ENCODE peak calls at places on chromosome 16, in four cellular contexts. O is AG09309, U is brain microvascular endothelial cell, F is upper lobe of right lung. V is an unnamed sample.

GRCh38 chr16:24124291-24124690 is 131.8 kb upstream of the CACNG3 start:
- DNase-seq in F (no peak), O (no peak), U (no peak), V (no peak)

GRCh38 chr16:73024571-73025105 is 23.3 kb downstream of the ZFHX3 start:
- DNase-seq in F (peak), O (no peak), U (no peak), V (no peak)

GRCh38 chr16:73216932-73217331 is 169.0 kb upstream of the ZFHX3 start:
- DNase-seq in F (no peak), U (no peak), O (no peak), V (no peak)

GRCh38 chr16:30369091-30369937 is 980 bp downstream of the TBC1D10B start:
- DNase-seq in U (no peak), O (no peak), F (no peak), V (no peak)

GRCh38 chr16:53864819-53865491 is 161.0 kb downstream of the FTO start:
- DNase-seq in U (no peak), F (no peak), O (no peak), V (no peak)

GRCh38 chr16:47141773-47142468 is 1.8 kb downstream of the NETO2 start:
- DNase-seq in U (peak), F (peak), O (peak), V (peak)

GRCh38 chr16:19704321-19705130 is 13.5 kb downstream of the KNOP1 start:
- DNase-seq in F (no peak), O (peak), U (peak), V (no peak)

GRCh38 chr16:4085405-4085970 is 30.8 kb downstream of the ADCY9 start:
- DNase-seq in F (no peak), U (no peak), O (no peak), V (no peak)

GRCh38 chr16:80573700-80574120 is 32.9 kb downstream of the DYNLRB2 start:
- DNase-seq in F (no peak), U (no peak), O (no peak), V (no peak)

GRCh38 chr16:72927199-72928088 is 120.5 kb downstream of the ZFHX3 start:
- DNase-seq in F (peak), O (peak), U (peak), V (no peak)

GRCh38 chr16:23499801-23500200 is 10.5 kb downstream of the GGA2 start:
- DNase-seq in F (no peak), O (no peak), U (no peak), V (no peak)

GRCh38 chr16:11621920-11622651 is 35.4 kb upstream of the LITAF start:
- DNase-seq in U (no peak), F (peak), O (no peak), V (peak)

GRCh38 chr16:75219088-75219487 is 300 bp downstream of the CTRB1 start:
- DNase-seq in F (no peak), U (no peak), O (no peak), V (no peak)

GRCh38 chr16:75216127-75216526 is 2.7 kb upstream of the CTRB1 start:
- DNase-seq in O (no peak), U (no peak), F (no peak), V (no peak)

GRCh38 chr16:75216576-75216975 is 2.2 kb upstream of the CTRB1 start:
- DNase-seq in F (no peak), U (no peak), O (no peak), V (no peak)

GRCh38 chr16:75218256-75219076 is at the start of gene CTRB1:
- DNase-seq in O (no peak), U (no peak), F (no peak), V (peak)

GRCh38 chr16:75217389-75217851 is 1.4 kb upstream of the CTRB1 start:
- DNase-seq in F (no peak), O (no peak), U (no peak), V (no peak)
- H3K4me3 ChIP-seq in F (no peak), O (no peak), U (no peak), V (no peak)

GRCh38 chr16:66511615-66512500 is 38.1 kb downstream of the TK2 start:
- DNase-seq in F (no peak), O (no peak), U (peak), V (no peak)
- TF ChIP-seq CTCF in F (no peak), O (no peak), U (peak), V (no peak)

DNA sequence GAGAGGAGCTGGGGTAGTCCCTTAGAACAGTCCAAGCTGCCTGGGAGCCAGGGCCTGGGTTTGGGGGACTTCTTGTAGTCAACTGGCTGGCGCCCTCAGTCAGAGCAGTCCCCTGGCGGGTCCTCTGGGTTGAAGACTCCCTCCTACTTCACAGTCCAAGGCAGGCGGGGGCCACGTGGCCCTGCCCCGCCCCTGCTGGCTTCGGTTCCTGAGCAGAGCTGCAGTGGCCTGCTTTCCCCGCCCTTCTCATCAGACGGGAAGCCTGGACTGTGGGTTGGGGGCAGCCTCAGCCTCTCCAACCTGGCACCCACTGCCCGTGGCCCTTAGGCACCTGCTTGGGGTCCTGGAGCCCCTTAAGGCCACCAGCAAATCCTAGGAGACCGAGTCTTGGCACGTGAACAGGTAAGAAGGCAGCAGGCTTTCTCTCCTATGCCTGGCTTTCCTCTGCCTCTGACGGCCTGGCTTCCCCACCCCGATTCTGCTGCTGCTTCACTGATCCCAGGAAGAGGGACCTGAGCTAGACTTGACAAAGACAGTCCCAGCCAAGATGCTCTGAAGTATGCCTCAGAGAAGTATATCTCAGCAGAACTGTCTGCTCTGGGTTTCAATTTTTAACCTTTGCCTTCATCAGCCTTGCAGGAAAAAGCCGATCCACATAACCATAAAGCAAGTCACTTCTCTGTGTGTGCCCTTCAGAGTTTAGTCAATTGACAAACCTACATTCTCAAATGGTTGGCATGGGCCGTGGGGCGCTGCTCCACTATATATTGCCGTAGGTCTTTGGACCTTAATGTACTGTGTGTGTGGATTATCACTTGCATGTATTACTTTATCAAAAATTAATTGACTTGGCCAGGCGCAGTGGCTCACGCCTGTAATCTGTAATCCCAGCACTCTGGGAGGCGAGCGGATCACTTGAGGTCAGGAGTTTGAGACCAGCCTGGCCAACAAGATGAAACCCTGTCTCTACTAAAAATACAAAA is 56.3 kb downstream of the SF3B3 start:
- DNase-seq in F (peak), U (no peak), O (no peak), V (no peak)
- H3K4me3 ChIP-seq in F (peak), U (no peak), O (no peak), V (no peak)

GRCh38 chr16:86556576-86556975 is 1.5 kb upstream of the MTHFSD start:
- DNase-seq in U (no peak), F (no peak), O (no peak), V (no peak)

GRCh38 chr16:86554599-86554916 is 477 bp downstream of the MTHFSD start:
- DNase-seq in U (no peak), O (no peak), F (no peak), V (no peak)

GRCh38 chr16:86555763-86556130 is 712 bp upstream of the MTHFSD start:
- DNase-seq in U (no peak), F (no peak), O (no peak), V (no peak)

GRCh38 chr16:86553356-86553755 is 1.7 kb downstream of the MTHFSD start:
- DNase-seq in U (no peak), F (peak), O (no peak), V (no peak)

GRCh38 chr16:86554917-86555762 is at the start of gene MTHFSD:
- DNase-seq in U (peak), O (no peak), F (peak), V (peak)
- TF ChIP-seq CTCF in U (no peak), O (no peak), F (no peak), V (no peak)